ENCODE peak calls at places on chromosomes 5 and 9, in six cellular contexts. C is gastrocnemius medialis, T is heart left ventricle, W is A549, M is upper lobe of left lung, P is IMR-90. D is an unnamed sample.

GRCh38 chr5:149963722-149964121 is 3.2 kb downstream of the SLC26A2 start:
- ATAC-seq in C (no peak), M (no peak), P (no peak), T (no peak), W (no peak), D (no peak)

GRCh38 chr9:71664566-71664965 is 103.7 kb downstream of the CEMIP2 start:
- ATAC-seq in W (no peak), M (no peak), P (no peak), T (no peak), C (no peak), D (no peak)

GRCh38 chr5:147391781-147392180 is 118.1 kb downstream of the DPYSL3 start:
- ATAC-seq in W (peak), T (no peak), C (peak), P (peak), M (no peak), D (peak)

GRCh38 chr5:146789712-146790660 is 88.6 kb downstream of the PPP2R2B start:
- ATAC-seq in C (no peak), P (no peak), T (no peak), W (no peak), M (no peak), D (no peak)

GRCh38 chr5:140573683-140574082 is 9.1 kb downstream of the SLC35A4 start:
- ATAC-seq in T (no peak), W (no peak), P (no peak), M (no peak), C (no peak), D (no peak)

GRCh38 chr9:134291452-134291881 is 34.8 kb upstream of the RXRA start:
- ATAC-seq in P (no peak), W (no peak), C (peak), M (no peak), T (peak), D (no peak)

GRCh38 chr9:72204062-72204461 is 54.8 kb downstream of the GDA start:
- ATAC-seq in C (no peak), T (no peak), P (no peak), M (no peak), W (no peak), D (no peak)

GRCh38 chr5:54311178-54311811 is 922 bp upstream of the ARL15 start:
- ATAC-seq in W (peak), M (no peak), T (no peak), C (peak), P (peak), D (no peak)

GRCh38 chr9:83355729-83356128 is 182.5 kb downstream of the FRMD3 start:
- ATAC-seq in C (no peak), M (peak), W (no peak), T (peak), P (no peak), D (peak)

GRCh38 chr5:150057052-150057451 is 29.3 kb downstream of the CSF1R start:
- ATAC-seq in C (no peak), W (no peak), M (no peak), P (no peak), T (no peak), D (no peak)

GRCh38 chr5:72377920-72378635 is 57.9 kb downstream of the PTCD2 start:
- ATAC-seq in T (peak), M (no peak), P (no peak), W (no peak), C (peak), D (peak)

GRCh38 chr5:72379936-72380335 is 59.8 kb downstream of the PTCD2 start:
- ATAC-seq in W (no peak), M (no peak), C (no peak), P (no peak), T (no peak), D (no peak)

GRCh38 chr5:72378636-72379289 is 58.6 kb downstream of the PTCD2 start:
- ATAC-seq in T (peak), C (peak), P (peak), M (no peak), W (peak), D (peak)

GRCh38 chr5:72383280-72384205 is 63.4 kb downstream of the PTCD2 start:
- ATAC-seq in P (peak), T (no peak), W (peak), M (no peak), C (no peak), D (no peak)

GRCh38 chr5:72380491-72381274 is 60.5 kb downstream of the PTCD2 start:
- ATAC-seq in W (no peak), P (peak), T (no peak), C (no peak), M (no peak), D (no peak)
- H3K27ac ChIP-seq in W (no peak), P (peak), T (peak), C (peak), M (no peak), D (no peak)

DNA sequence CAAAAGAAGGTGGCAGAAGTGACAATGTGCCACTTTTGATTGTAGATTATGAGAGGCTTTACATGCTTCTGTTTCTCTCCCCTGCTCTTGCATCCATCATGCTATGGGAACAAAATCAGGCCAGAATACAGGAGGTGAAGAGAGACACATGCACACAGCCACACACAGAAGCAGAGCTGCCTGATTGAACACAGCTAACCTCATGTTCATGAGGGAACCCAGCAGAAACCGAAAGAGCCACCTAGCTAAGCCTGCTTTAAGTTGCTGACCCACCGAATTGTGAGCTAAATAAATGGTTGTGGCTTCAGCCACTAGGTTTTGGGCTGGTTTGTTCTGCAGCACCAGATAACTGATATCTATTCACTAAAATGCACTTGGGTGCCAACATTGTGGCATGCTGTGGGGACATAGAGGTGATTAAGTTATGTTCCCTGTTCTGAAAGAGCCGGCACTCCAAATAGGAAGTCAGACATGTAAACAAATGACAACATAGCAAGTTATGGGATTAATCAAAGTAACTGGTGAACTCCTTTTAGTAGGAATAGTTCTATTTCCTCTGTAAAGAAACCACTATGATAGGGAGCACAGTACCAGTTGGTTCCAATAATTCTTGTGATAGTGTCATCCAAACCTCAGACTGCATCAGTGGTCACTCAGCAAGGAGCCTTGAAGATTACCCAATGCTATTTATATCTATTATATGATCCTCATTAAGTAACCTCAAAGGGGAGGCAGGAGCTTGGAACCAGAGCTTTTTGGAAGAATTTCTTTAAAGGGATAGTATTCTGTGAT is 93.7 kb upstream of the TNC start:
- ATAC-seq in P (peak), M (no peak), W (no peak), C (peak), T (no peak), D (no peak)
- TF ChIP-seq POLR2A in P (no peak), M (no peak), W (no peak), C (no peak), T (no peak), D (no peak)

DNA sequence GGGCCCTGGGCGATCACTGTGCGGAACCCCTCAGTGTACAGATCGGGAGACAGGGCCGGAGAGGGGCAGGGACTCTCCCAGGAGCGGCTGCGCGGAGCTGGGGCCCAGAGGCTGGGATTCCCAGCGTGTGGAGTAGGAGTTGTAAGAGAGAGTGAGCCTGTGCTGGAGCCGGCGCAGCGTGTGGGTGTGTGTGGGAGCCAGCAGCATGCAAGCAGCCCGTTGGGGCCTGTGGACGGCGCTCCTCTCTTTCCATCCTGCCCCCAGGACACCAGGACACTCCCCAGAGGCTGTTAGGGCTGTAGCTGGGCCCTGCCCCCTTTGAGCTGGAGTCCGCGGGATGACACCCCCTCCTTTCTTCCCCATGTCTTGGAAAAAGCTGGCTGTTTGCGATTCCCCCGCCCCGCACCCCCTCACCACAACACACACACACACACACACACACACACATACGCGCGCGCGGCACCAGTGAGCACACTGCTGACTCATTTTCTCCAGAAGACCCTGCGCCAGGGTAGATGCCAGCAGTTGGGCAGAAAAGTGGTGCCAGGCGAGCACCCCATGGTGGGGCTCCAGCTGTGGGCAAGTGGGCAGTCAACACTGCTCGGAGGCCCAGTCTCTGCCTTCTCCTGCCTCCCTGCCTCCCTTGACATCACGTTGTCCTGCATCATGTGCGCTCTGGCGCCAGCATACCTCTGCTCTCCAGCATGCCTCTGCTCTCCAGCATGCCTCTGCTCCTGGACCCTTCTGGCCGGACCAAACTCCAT is 1.5 kb downstream of the COL27A1 start:
- ATAC-seq in T (peak), C (peak), P (peak), W (peak), M (peak), D (peak)
- H3K4me3 ChIP-seq in T (peak), C (peak), P (peak), W (peak), M (peak), D (peak)

DNA sequence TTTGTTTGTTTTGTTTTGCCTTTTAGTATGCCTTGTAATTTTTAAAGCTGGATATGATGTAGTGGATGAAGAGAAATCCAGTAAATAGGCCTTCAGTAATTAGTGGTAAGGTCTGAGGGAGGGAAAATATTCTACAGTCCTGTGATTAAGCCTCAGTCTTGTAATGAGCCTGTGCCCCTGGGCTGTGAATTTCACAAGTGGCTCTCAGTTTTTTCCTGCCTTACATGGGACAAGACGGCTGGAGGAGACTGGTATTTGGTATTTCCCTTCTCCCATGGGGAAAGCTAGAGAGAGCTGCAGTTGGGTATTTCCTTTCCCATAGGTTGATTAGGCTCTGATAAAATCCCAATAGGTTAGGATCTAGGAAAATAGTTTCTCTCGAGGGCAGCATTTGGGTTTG is 62.2 kb upstream of the GNA14 start:
- ATAC-seq in T (no peak), W (no peak), C (no peak), M (no peak), P (no peak), D (no peak)
- H3K27ac ChIP-seq in T (peak), W (no peak), C (no peak), M (no peak), P (no peak), D (no peak)

DNA sequence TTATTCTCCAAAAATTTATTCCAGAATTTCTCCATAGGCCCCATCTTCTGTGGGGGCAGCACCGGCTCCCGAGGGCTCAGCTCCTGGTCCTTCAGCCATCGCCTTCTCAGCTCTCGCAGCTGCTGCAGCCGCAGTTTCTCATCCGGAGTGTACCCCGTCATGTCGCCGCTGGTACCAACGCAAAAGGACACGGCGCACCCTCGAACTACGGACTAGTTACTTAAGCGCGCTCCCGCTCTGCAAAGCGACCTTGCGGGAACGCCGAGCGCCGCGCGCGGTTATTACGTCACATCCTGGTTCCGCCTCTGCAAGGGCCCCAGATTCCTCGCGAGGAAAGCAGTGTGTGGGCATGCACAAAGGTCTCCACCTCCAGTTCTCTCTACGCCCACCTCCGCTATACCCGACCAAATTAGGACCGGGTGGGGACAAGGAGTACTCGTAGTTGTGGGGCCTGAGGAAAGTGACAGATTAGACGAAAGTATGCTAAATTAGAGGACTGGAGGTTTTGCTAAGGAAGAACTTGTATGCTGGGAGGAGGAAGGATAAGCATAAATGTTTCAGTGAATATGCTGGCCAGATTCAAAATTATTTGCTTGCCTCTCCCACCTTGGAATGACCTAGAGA is at the start of gene NDUFB6:
- ATAC-seq in W (peak), M (peak), P (peak), C (peak), T (peak), D (peak)
- TF ChIP-seq POLR2A in W (peak), M (peak), P (no peak), C (peak), T (peak), D (peak)

GRCh38 chr9:69175488-69175872 is 1.4 kb downstream of the TJP2 start:
- ATAC-seq in C (no peak), P (peak), M (peak), T (no peak), W (no peak), D (no peak)
- H3K4me3 ChIP-seq in C (peak), P (peak), M (peak), T (peak), W (no peak), D (peak)

GRCh38 chr5:6418679-6419276 is 29.9 kb upstream of the UBE2QL1 start:
- ATAC-seq in M (no peak), T (no peak), P (no peak), W (no peak), C (no peak), D (no peak)
- H3K27ac ChIP-seq in M (no peak), T (no peak), P (no peak), W (no peak), C (peak), D (no peak)

GRCh38 chr9:118478752-118479151 is 774.5 kb downstream of the TLR4 start:
- ATAC-seq in T (no peak), P (no peak), M (no peak), C (no peak), W (no peak), D (no peak)

GRCh38 chr9:118473527-118473926 is 769.3 kb downstream of the TLR4 start:
- ATAC-seq in C (no peak), M (no peak), P (no peak), W (no peak), T (peak), D (no peak)
- TF ChIP-seq POLR2A in C (no peak), M (no peak), P (no peak), W (no peak), T (no peak), D (no peak)

GRCh38 chr5:111068208-111068607 is 3.3 kb upstream of the TSLP start:
- ATAC-seq in P (no peak), W (no peak), T (no peak), C (no peak), M (no peak), D (no peak)
- H3K4me3 ChIP-seq in P (no peak), W (no peak), T (no peak), C (no peak), M (no peak), D (no peak)

GRCh38 chr5:180799902-180800801 is 2.5 kb downstream of the MGAT1 start:
- ATAC-seq in T (no peak), W (no peak), C (no peak), P (peak), M (no peak), D (no peak)

GRCh38 chr5:180804129-180804601 is 1.6 kb upstream of the MGAT1 start:
- ATAC-seq in P (no peak), M (no peak), W (no peak), T (no peak), C (no peak), D (no peak)

GRCh38 chr5:180803181-180804128 is 849 bp upstream of the MGAT1 start:
- ATAC-seq in W (no peak), M (peak), P (no peak), C (peak), T (peak), D (peak)

GRCh38 chr5:180802325-180803180 is at the start of gene MGAT1:
- ATAC-seq in T (peak), M (peak), W (peak), C (peak), P (peak), D (peak)

GRCh38 chr5:180801596-180802324 is 846 bp downstream of the MGAT1 start:
- ATAC-seq in M (peak), T (peak), P (peak), C (peak), W (peak), D (peak)
- H3K27ac ChIP-seq in M (peak), T (peak), P (peak), C (peak), W (peak), D (peak)